ENCODE peak calls at places on chromosomes 1 and 21, in eight cellular contexts. B, A, X, D, L, O, J and Z are unnamed samples.
A peak's percentile ranks its signal among the peaks of the same experiment; 100 is the strongest.

GRCh38 chr1:26349196-26349885 is 4.6 kb downstream of the CRYBG2 start:
- DNase-seq in B (peak; percentile 38), A (no peak), X (no peak), D (no peak), L (no peak), O (no peak), J (peak; percentile 25), Z (no peak)

GRCh38 chr1:233261206-233261605 is 34.3 kb downstream of the PCNX2 start:
- DNase-seq in B (no peak), A (no peak), X (no peak), D (no peak), L (no peak), O (no peak), J (no peak), Z (no peak)

GRCh38 chr1:45346473-45346872 is 6.2 kb upstream of the MUTYH start:
- DNase-seq in B (no peak), A (no peak), X (no peak), D (no peak), L (no peak), O (peak; percentile 43), J (no peak), Z (no peak)

GRCh38 chr1:70034403-70034802 is 171.0 kb downstream of the LRRC40 start:
- DNase-seq in B (peak; percentile 8), A (no peak), X (no peak), D (no peak), L (peak; percentile 53), O (no peak), J (peak; percentile 74), Z (peak; percentile 61)

GRCh38 chr1:5598824-5599395 is 393.3 kb downstream of the NPHP4 start:
- DNase-seq in B (no peak), A (no peak), X (no peak), D (no peak), L (no peak), O (peak; percentile 45), J (no peak), Z (no peak)

GRCh38 chr1:210568631-210569030 is 239.9 kb downstream of the HHAT start:
- DNase-seq in B (no peak), A (no peak), X (no peak), D (no peak), L (no peak), O (no peak), J (no peak), Z (no peak)

GRCh38 chr1:228270032-228270431 is 62.2 kb downstream of the OBSCN start:
- DNase-seq in B (no peak), A (no peak), X (no peak), D (no peak), L (peak; percentile 50), O (no peak), J (peak; percentile 74), Z (no peak)

GRCh38 chr1:15201849-15202551 is 45.0 kb upstream of the FHAD1 start:
- DNase-seq in B (no peak), A (no peak), X (peak; percentile 91), D (no peak), L (no peak), O (no peak), J (no peak), Z (no peak)

GRCh38 chr1:156430305-156430704 is 61.3 kb downstream of the RHBG start:
- DNase-seq in B (no peak), A (no peak), X (no peak), D (no peak), L (no peak), O (no peak), J (no peak), Z (no peak)

GRCh38 chr1:157369808-157370521 is 182.3 kb downstream of the FCRL5 start:
- DNase-seq in B (no peak), A (no peak), X (peak; percentile 28), D (peak; percentile 35), L (peak; percentile 70), O (no peak), J (peak; percentile 57), Z (peak; percentile 12)

GRCh38 chr1:200896571-200897187 is 2.0 kb downstream of the INAVA start:
- DNase-seq in B (no peak), A (peak; percentile 64), X (peak; percentile 86), D (no peak), L (peak; percentile 28), O (no peak), J (no peak), Z (no peak)

GRCh38 chr1:27554777-27555699 is 48.9 kb downstream of the AHDC1 start:
- DNase-seq in B (no peak), A (no peak), X (no peak), D (no peak), L (peak; percentile 61), O (no peak), J (peak; percentile 48), Z (no peak)

GRCh38 chr1:118110580-118110979 is 74.4 kb downstream of the SPAG17 start:
- DNase-seq in B (no peak), A (no peak), X (no peak), D (no peak), L (no peak), O (no peak), J (no peak), Z (no peak)

GRCh38 chr1:199226163-199226562 is 587.3 kb downstream of the PTPRC start:
- DNase-seq in B (no peak), A (no peak), X (no peak), D (no peak), L (peak; percentile 63), O (no peak), J (peak; percentile 12), Z (peak; percentile 4)

GRCh38 chr1:245195398-245195797 is 40.6 kb downstream of the KIF26B start:
- DNase-seq in B (no peak), A (no peak), X (no peak), D (no peak), L (no peak), O (no peak), J (no peak), Z (no peak)

GRCh38 chr1:173914366-173914871 is 2.7 kb downstream of the SERPINC1 start:
- DNase-seq in B (no peak), A (no peak), X (no peak), D (peak; percentile 18), L (no peak), O (no peak), J (peak; percentile 21), Z (peak; percentile 5)

DNA sequence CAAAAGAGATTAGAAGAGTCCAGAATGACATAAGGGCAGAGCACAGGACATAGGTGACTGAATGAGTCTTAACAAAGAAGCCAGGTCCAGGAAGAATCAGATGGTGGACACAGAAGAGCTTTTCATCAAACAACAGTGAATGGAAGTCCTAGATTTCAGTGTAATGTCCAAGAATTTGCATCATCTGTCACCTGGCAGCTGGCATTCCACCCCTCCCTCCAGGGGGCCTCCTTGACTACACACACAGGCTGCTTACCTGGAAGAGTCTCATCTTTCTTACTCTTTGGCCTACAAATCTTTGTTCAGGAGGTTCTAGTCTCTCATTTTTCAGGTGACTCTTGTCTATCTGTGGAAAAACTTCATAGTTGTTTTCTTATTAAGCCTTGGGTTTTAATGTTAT is 36.2 kb downstream of the GORAB start:
- DNase-seq in B (no peak), A (no peak), X (no peak), D (no peak), L (no peak), O (no peak), J (no peak), Z (no peak)
- TF ChIP-seq CTCF in B (no peak), A (no peak), X (no peak), D (no peak), L (no peak), O (no peak), J (no peak), Z (no peak)

DNA sequence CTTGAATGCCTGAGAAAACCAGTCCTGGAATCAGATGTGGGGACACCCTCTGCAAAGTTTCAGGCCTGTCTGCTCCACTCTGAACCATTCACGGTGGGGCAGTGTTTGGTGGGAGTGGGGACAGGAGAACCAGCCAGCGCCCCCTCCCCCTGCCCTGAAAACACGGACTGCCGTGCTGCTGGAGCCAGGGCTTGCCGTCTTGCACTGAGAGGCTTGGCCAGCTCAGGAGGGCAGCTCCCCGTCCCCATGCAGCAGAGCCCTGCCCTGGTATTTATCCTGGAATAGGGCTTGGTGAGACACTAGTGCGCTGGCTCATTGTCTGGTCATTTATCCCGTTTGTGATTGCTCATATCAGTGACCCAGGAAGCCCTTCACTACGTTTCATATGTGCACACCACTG is 3.9 kb downstream of the S100B start:
- DNase-seq in B (no peak), A (no peak), X (no peak), D (no peak), L (no peak), O (no peak), J (no peak), Z (no peak)
- H3K4me3 ChIP-seq in B (no peak overlapping the region), A (no peak overlapping the region), X (no peak overlapping the region), D (no peak overlapping the region), L (no peak overlapping the region), O (no peak overlapping the region), J (no peak overlapping the region), Z (no peak overlapping the region)

DNA sequence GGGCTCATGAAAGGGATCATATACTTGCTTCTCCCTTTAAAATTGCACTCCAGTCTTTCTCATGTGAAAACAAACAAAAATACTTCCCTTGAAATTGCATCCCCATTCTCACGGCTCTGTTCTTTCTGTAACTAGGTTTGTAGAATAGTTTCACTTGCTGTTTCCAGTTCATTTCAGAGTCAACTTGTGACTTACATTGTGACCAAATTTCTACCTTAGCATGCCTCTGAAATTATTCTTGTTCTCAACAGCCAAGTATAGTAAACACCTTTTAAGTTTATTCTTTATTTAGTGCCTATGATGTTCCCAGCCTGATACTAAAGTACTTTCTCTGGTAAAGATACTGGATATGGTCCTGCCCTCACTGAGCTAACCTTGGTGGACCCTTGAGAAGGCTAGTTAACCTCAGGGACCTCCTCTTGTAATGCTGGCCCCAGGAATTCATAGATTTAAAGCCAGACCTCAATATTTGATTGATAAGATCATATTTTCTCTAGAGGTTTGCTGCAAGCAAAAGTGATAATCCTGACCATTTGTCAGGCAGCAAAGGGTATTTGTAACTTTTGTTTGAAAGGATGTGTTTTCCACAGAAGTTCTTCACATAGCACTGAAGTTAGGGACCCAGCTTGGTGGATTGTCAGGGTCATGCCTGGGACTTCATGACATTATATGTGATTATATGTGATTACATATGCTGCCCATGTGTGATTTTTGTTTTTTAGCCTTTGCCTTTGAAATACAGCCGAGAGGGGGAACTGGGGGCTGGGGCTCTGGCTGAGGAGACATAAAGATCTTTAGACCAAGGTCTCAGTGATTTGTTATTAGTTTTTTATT is 29.6 kb downstream of the VANGL2 start:
- DNase-seq in B (no peak), A (no peak), X (no peak), D (no peak), L (no peak), O (no peak), J (no peak), Z (no peak)
- TF ChIP-seq CTCF in B (no peak), A (no peak), X (no peak), D (no peak), L (no peak), O (no peak), J (no peak), Z (no peak)

DNA sequence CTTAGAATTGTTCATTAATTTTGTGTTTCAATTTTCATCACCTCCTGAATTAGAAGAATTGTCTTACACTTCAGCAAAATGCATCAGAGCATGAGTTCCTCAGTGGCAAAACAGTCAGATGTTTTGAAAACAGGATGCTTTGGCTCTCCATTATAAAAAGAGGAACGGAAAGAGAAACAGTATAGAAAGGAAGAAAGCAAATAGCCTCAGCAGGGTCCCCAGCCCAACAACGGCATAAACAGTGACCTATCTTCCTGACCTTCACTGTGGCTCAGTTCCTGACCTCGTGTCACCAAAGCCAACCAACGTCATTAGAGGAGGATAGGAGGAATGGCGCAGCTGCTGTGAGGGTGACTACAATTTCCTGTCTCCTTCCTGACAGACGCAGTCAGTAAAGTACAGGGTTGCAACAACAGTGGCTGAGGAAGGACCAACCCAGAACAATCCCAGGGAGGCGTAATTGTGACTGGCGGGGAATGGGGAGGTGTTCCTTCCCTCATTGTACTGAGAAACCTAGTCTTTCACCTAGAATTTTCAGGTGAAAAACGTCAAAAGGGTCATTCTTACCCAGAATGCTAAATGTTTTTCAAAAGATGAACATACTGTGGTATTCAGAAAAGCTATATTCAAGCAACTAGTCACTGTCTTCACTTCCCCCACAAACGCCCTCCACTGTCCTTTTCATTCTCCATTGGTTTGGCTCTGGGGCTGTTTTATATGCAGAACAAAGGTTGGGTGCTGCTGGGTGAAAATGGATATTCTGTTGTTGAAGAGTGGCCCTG is 197.9 kb upstream of the SGIP1 start:
- DNase-seq in B (no peak), A (peak; percentile 61), X (no peak), D (peak; percentile 64), L (peak; percentile 52), O (peak; percentile 92), J (peak; percentile 94), Z (no peak)
- H3K4me3 ChIP-seq in B (peak overlapping the region; percentile 60), A (peak overlapping the region; percentile 65), X (peak overlapping the region; percentile 0), D (peak overlapping the region; percentile 73), L (peak overlapping the region; percentile 7), O (no peak overlapping the region), J (peak overlapping the region; percentile 20), Z (peak overlapping the region; percentile 68)